ENCODE peak calls at places on chromosomes 5 and 9, in ten cellular contexts. L, Z, Y, O, C, P, A, R, X and E are unnamed samples.
A peak's percentile ranks its signal among the peaks of the same experiment; 100 is the strongest.

GRCh38 chr5:17216176-17216973 is 1.1 kb upstream of the BASP1 start:
- DNase-seq in L (peak; percentile 6), Z (peak; percentile 89), Y (peak; percentile 76), O (peak; percentile 87), C (peak; percentile 21), P (peak; percentile 70), A (peak; percentile 90), R (peak; percentile 91), X (peak; percentile 84), E (peak; percentile 93)

GRCh38 chr9:90169490-90169889 is 473.1 kb downstream of the DIRAS2 start:
- DNase-seq in L (no peak), Z (peak; percentile 33), Y (no peak), O (no peak), C (no peak), P (no peak), A (no peak), R (no peak), X (no peak), E (no peak)

GRCh38 chr5:81626524-81626923 is 124.4 kb downstream of the SSBP2 start:
- DNase-seq in L (no peak), Z (peak; percentile 62), Y (peak; percentile 90), O (peak; percentile 86), C (no peak), P (peak; percentile 91), A (peak; percentile 81), R (no peak), X (no peak), E (no peak)

GRCh38 chr5:141906972-141907371 is 16.7 kb upstream of the DELE1 start:
- DNase-seq in L (no peak), Z (no peak), Y (no peak), O (no peak), C (peak; percentile 25), P (no peak), A (no peak), R (no peak), X (no peak), E (no peak)

GRCh38 chr9:127521919-127522304 is 70.6 kb downstream of the LRSAM1 start:
- DNase-seq in L (no peak), Z (no peak), Y (no peak), O (no peak), C (no peak), P (no peak), A (no peak), R (no peak), X (no peak), E (no peak)

GRCh38 chr5:135176991-135177390 is 143.0 kb upstream of the PITX1 start:
- DNase-seq in L (no peak), Z (no peak), Y (no peak), O (no peak), C (no peak), P (no peak), A (no peak), R (no peak), X (no peak), E (no peak)

GRCh38 chr5:137254695-137255094 is 244.4 kb downstream of the SPOCK1 start:
- DNase-seq in L (no peak), Z (no peak), Y (no peak), O (no peak), C (no peak), P (peak; percentile 7), A (no peak), R (no peak), X (no peak), E (no peak)

GRCh38 chr5:24167791-24168190 is 477.0 kb downstream of the CDH10 start:
- DNase-seq in L (no peak), Z (no peak), Y (no peak), O (no peak), C (no peak), P (peak; percentile 7), A (peak; percentile 55), R (no peak), X (no peak), E (no peak)

GRCh38 chr5:129460951-129461815 is 1.1 kb downstream of the ADAMTS19 start:
- DNase-seq in L (no peak), Z (peak; percentile 69), Y (no peak), O (peak; percentile 10), C (peak; percentile 15), P (peak; percentile 36), A (peak; percentile 6), R (no peak), X (peak; percentile 73), E (peak; percentile 67)

GRCh38 chr9:134987376-134987775 is 69.7 kb upstream of the FCN1 start:
- DNase-seq in L (no peak), Z (no peak), Y (no peak), O (no peak), C (no peak), P (no peak), A (no peak), R (no peak), X (no peak), E (no peak)

GRCh38 chr9:91089405-91090131 is 272.1 kb downstream of the AUH start:
- DNase-seq in L (no peak), Z (peak; percentile 56), Y (peak; percentile 73), O (peak; percentile 41), C (no peak), P (peak; percentile 40), A (peak; percentile 67), R (peak; percentile 61), X (no peak), E (peak; percentile 46)

GRCh38 chr5:159456261-159456660 is 126.0 kb upstream of the IL12B start:
- DNase-seq in L (no peak), Z (no peak), Y (no peak), O (no peak), C (no peak), P (no peak), A (no peak), R (no peak), X (no peak), E (no peak)

GRCh38 chr5:15722305-15722704 is 222.3 kb downstream of the FBXL7 start:
- DNase-seq in L (no peak), Z (no peak), Y (no peak), O (peak; percentile 14), C (no peak), P (peak; percentile 28), A (no peak), R (no peak), X (no peak), E (no peak)

GRCh38 chr5:145433077-145433476 is 402.1 kb downstream of the PRELID2 start:
- DNase-seq in L (no peak), Z (no peak), Y (no peak), O (no peak), C (no peak), P (no peak), A (no peak), R (no peak), X (no peak), E (no peak)
- H3K27ac ChIP-seq in L (no peak overlapping the region), Z (no peak overlapping the region), Y (no peak overlapping the region), O (no peak overlapping the region), C (no peak overlapping the region), P (no peak overlapping the region), A (no peak overlapping the region), R (no peak overlapping the region), X (no peak overlapping the region), E (no peak overlapping the region)

DNA sequence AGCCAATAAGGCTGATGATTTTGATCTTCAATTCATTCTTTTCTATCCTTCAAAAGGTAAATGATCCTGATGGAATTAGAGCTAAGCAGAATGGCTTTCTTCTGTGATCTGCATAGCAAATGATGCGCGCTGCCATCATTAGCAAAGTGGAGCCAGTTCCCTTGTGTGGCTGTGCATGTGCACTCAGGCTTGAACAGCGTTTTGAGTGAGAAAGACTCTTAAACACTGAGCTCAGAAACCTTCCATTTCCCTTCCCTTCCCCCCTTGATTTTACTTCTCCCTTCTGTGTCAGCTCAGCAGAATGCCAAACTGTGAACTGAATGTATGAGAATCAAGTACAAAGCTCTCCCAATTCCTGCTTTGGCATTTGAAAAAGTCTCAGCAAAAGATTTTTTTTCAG is 223.0 kb downstream of the CAAP1 start:
- DNase-seq in L (no peak), Z (no peak), Y (no peak), O (no peak), C (no peak), P (no peak), A (no peak), R (peak; percentile 12), X (no peak), E (peak; percentile 95)
- H2AFZ ChIP-seq in L (no peak overlapping the region), Z (no peak overlapping the region), Y (no peak overlapping the region), O (no peak overlapping the region), C (no peak overlapping the region), P (no peak overlapping the region), A (no peak overlapping the region), R (no peak overlapping the region), X (no peak overlapping the region), E (peak overlapping the region; percentile 91)

DNA sequence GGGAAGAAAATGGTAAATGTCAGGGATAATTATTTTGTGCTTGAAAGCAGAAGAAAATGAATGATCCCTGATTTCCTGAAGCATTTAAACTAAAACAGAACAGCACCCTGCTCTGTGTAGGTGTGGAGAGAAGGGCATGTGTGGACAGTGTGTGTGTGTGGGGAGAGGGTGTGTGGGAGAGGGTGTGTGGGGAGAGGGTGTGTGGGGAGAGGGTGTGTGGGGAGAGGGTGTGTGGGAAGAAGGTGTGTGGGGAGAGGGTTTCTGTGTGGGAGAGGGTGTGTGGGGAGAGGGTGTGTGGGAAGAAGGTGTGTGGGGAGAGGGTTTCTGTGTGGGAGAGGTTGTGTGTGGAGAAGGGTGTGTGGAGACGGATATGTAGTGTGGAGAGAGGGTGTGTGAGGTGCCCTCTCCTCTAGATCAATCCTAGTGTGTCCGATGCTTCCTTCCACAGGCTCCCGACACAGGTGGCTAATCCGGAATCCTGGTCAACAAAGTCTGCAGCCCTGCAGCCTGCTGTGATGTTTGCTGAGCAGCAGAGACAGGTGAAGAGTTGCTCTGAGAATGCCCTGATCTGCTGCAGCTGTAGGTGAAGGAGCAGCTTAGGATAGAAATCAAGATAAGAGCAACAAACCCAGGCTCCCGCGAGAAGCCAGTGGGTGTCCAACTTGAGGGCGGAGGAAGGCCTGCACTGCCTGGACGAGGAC is 15.5 kb downstream of the IRX4 start:
- DNase-seq in L (peak; percentile 13), Z (no peak), Y (no peak), O (no peak), C (no peak), P (peak; percentile 5), A (no peak), R (no peak), X (no peak), E (no peak)
- H3K27ac ChIP-seq in L (no peak overlapping the region), Z (no peak overlapping the region), Y (no peak overlapping the region), O (no peak overlapping the region), C (no peak overlapping the region), P (no peak overlapping the region), A (no peak overlapping the region), R (no peak overlapping the region), X (no peak overlapping the region), E (no peak overlapping the region)

GRCh38 chr5:5339257-5339656 is 83.2 kb upstream of the ICE1 start:
- DNase-seq in L (no peak), Z (no peak), Y (no peak), O (no peak), C (no peak), P (no peak), A (no peak), R (no peak), X (no peak), E (no peak)

GRCh38 chr5:5335115-5335514 is 87.4 kb upstream of the ICE1 start:
- DNase-seq in L (no peak), Z (no peak), Y (no peak), O (no peak), C (no peak), P (peak; percentile 60), A (no peak), R (no peak), X (no peak), E (no peak)

GRCh38 chr5:5332287-5332686 is 90.2 kb upstream of the ICE1 start:
- DNase-seq in L (no peak), Z (no peak), Y (no peak), O (no peak), C (no peak), P (no peak), A (no peak), R (no peak), X (no peak), E (no peak)

GRCh38 chr5:5331838-5332237 is 90.6 kb upstream of the ICE1 start:
- DNase-seq in L (peak; percentile 26), Z (no peak), Y (no peak), O (no peak), C (no peak), P (peak; percentile 50), A (no peak), R (no peak), X (no peak), E (no peak)

GRCh38 chr5:5335708-5336211 is 86.7 kb upstream of the ICE1 start:
- DNase-seq in L (no peak), Z (peak; percentile 59), Y (peak; percentile 29), O (peak; percentile 8), C (no peak), P (peak; percentile 95), A (peak; percentile 59), R (no peak), X (no peak), E (no peak)
- H2AFZ ChIP-seq in L (no peak overlapping the region), Z (no peak overlapping the region), Y (no peak overlapping the region), O (no peak overlapping the region), C (no peak overlapping the region), P (no peak overlapping the region), A (no peak overlapping the region), R (no peak overlapping the region), X (no peak overlapping the region), E (no peak overlapping the region)